ENCODE peak calls at places on chromosomes 6 and 20, in five cellular contexts. One of them, this sample, is unnamed.

GRCh38 chr6:142009647-142010046 is 123.1 kb upstream of the GJE1 start:
- DNase-seq in naive thymus-derived CD4-positive, alpha-beta T cell: no peak
- DNase-seq in A549: no peak
- DNase-seq in thoracic aorta: no peak
- DNase-seq in aorta: no peak
- DNase-seq in this sample: no peak

GRCh38 chr20:19918965-19919329 is 98.2 kb upstream of the NAA20 start:
- DNase-seq in naive thymus-derived CD4-positive, alpha-beta T cell: no peak
- DNase-seq in A549: no peak
- DNase-seq in thoracic aorta: no peak
- DNase-seq in aorta: no peak
- DNase-seq in this sample: no peak

GRCh38 chr6:11172501-11173337 is 59.7 kb downstream of the NEDD9 start:
- DNase-seq in naive thymus-derived CD4-positive, alpha-beta T cell: peak
- DNase-seq in A549: no peak
- DNase-seq in thoracic aorta: no peak
- DNase-seq in aorta: peak
- DNase-seq in this sample: no peak

GRCh38 chr6:150634641-150635292 is 35.1 kb downstream of the PLEKHG1 start:
- DNase-seq in naive thymus-derived CD4-positive, alpha-beta T cell: no peak
- DNase-seq in A549: no peak
- DNase-seq in thoracic aorta: no peak
- DNase-seq in aorta: no peak
- DNase-seq in this sample: no peak

GRCh38 chr6:155001482-155001881 is 6.4 kb downstream of the TIAM2 start:
- DNase-seq in naive thymus-derived CD4-positive, alpha-beta T cell: no peak
- DNase-seq in A549: no peak
- DNase-seq in thoracic aorta: no peak
- DNase-seq in aorta: no peak
- DNase-seq in this sample: no peak

GRCh38 chr6:125099211-125100017 is 54.2 kb upstream of the TPD52L1 start:
- DNase-seq in naive thymus-derived CD4-positive, alpha-beta T cell: peak
- DNase-seq in A549: peak
- DNase-seq in thoracic aorta: peak
- DNase-seq in aorta: peak
- DNase-seq in this sample: no peak

GRCh38 chr6:15498640-15499039 is 164.2 kb downstream of the DTNBP1 start:
- DNase-seq in naive thymus-derived CD4-positive, alpha-beta T cell: no peak
- DNase-seq in A549: no peak
- DNase-seq in thoracic aorta: no peak
- DNase-seq in aorta: no peak
- DNase-seq in this sample: peak

GRCh38 chr20:53828673-53829085 is 235.0 kb upstream of the ZNF217 start:
- DNase-seq in naive thymus-derived CD4-positive, alpha-beta T cell: no peak
- DNase-seq in A549: peak
- DNase-seq in thoracic aorta: no peak
- DNase-seq in aorta: no peak
- DNase-seq in this sample: no peak

GRCh38 chr6:34143196-34143883 is 2.5 kb downstream of the GRM4 start:
- DNase-seq in naive thymus-derived CD4-positive, alpha-beta T cell: no peak
- DNase-seq in A549: no peak
- DNase-seq in thoracic aorta: no peak
- DNase-seq in aorta: peak
- DNase-seq in this sample: no peak

GRCh38 chr6:145075425-145075824 is 659.9 kb downstream of the EPM2A start:
- DNase-seq in naive thymus-derived CD4-positive, alpha-beta T cell: no peak
- DNase-seq in A549: no peak
- DNase-seq in thoracic aorta: no peak
- DNase-seq in aorta: no peak
- DNase-seq in this sample: no peak

GRCh38 chr6:76633259-76633658 is 560.8 kb upstream of the IMPG1 start:
- DNase-seq in naive thymus-derived CD4-positive, alpha-beta T cell: no peak
- DNase-seq in A549: no peak
- DNase-seq in thoracic aorta: no peak
- DNase-seq in aorta: no peak
- DNase-seq in this sample: no peak

GRCh38 chr20:35318502-35319157 is 26.4 kb upstream of the FAM83C start:
- DNase-seq in naive thymus-derived CD4-positive, alpha-beta T cell: no peak
- DNase-seq in A549: peak
- DNase-seq in thoracic aorta: no peak
- DNase-seq in aorta: no peak
- DNase-seq in this sample: peak

GRCh38 chr6:168138436-168138835 is 59.4 kb upstream of the FRMD1 start:
- DNase-seq in naive thymus-derived CD4-positive, alpha-beta T cell: no peak
- DNase-seq in A549: no peak
- DNase-seq in thoracic aorta: no peak
- DNase-seq in aorta: peak
- DNase-seq in this sample: no peak

GRCh38 chr6:47653706-47654105 is 44.7 kb upstream of the ADGRF4 start:
- DNase-seq in naive thymus-derived CD4-positive, alpha-beta T cell: no peak
- DNase-seq in A549: no peak
- DNase-seq in thoracic aorta: no peak
- DNase-seq in aorta: no peak
- DNase-seq in this sample: no peak

GRCh38 chr20:32462900-32463641 is 104.9 kb downstream of the ASXL1 start:
- DNase-seq in naive thymus-derived CD4-positive, alpha-beta T cell: no peak
- DNase-seq in A549: no peak
- DNase-seq in thoracic aorta: no peak
- DNase-seq in aorta: no peak
- DNase-seq in this sample: no peak
- H3K27ac ChIP-seq in naive thymus-derived CD4-positive, alpha-beta T cell: no peak
- H3K27ac ChIP-seq in A549: peak
- H3K27ac ChIP-seq in thoracic aorta: no peak
- H3K27ac ChIP-seq in aorta: no peak
- H3K27ac ChIP-seq in this sample: no peak

DNA sequence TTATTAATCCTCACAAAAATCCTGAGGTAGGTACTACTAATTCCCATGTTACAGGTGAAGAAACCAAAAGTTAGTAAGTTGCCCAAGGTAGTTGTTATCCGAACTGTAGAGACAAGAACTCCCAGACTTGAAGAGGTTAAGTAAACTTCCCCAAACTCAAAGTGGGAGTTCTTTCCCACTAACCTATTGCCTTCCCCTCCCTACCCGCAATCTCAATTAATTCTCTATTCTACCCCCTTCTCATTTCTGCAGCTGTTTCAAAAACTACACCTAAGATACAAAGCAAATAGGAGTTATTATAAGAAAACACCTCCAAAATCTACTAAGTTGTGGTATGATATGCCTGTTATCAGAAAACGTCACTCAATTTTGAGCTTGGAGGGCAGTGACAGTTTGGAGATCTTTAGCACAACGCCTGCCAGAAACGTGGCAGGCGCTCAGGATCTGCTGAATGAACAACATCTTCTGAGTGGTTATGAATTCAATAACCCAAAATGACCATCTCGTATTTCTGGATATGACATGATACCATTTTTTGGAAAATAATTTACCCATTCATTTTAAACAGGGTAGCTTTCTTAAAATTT is 7.1 kb downstream of the CSNK2A1 start:
- DNase-seq in naive thymus-derived CD4-positive, alpha-beta T cell: no peak
- DNase-seq in A549: no peak
- DNase-seq in thoracic aorta: no peak
- DNase-seq in aorta: no peak
- DNase-seq in this sample: no peak
- H3K27ac ChIP-seq in naive thymus-derived CD4-positive, alpha-beta T cell: no peak
- H3K27ac ChIP-seq in A549: no peak
- H3K27ac ChIP-seq in thoracic aorta: no peak
- H3K27ac ChIP-seq in aorta: no peak
- H3K27ac ChIP-seq in this sample: peak

DNA sequence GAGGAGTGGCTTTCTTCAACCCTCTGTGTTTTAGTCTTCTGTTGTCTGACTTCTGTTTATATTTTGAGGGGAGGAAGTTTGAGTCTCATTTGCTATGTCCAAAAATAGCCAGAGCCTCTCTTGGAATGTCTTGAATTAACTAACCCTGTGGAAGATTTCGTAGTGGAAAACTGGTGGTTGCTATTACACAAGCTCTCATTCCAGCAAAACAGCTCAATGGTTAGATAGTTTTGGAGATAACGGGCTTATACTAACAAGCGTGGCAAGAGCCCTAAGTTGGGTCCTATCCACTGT is 1.6 kb downstream of the CCN2 start:
- DNase-seq in naive thymus-derived CD4-positive, alpha-beta T cell: no peak
- DNase-seq in A549: no peak
- DNase-seq in thoracic aorta: no peak
- DNase-seq in aorta: no peak
- DNase-seq in this sample: no peak
- H3K27ac ChIP-seq in naive thymus-derived CD4-positive, alpha-beta T cell: no peak
- H3K27ac ChIP-seq in A549: peak
- H3K27ac ChIP-seq in thoracic aorta: peak
- H3K27ac ChIP-seq in aorta: peak
- H3K27ac ChIP-seq in this sample: no peak

GRCh38 chr6:28182255-28182654 is 40.6 kb downstream of the ZKSCAN8 start:
- DNase-seq in naive thymus-derived CD4-positive, alpha-beta T cell: no peak
- DNase-seq in A549: no peak
- DNase-seq in thoracic aorta: no peak
- DNase-seq in aorta: no peak
- DNase-seq in this sample: no peak
- H3K27ac ChIP-seq in naive thymus-derived CD4-positive, alpha-beta T cell: no peak
- H3K27ac ChIP-seq in A549: no peak
- H3K27ac ChIP-seq in thoracic aorta: no peak
- H3K27ac ChIP-seq in aorta: no peak
- H3K27ac ChIP-seq in this sample: no peak

GRCh38 chr6:67748521-67748920 is 886.6 kb upstream of the ADGRB3 start:
- DNase-seq in naive thymus-derived CD4-positive, alpha-beta T cell: no peak
- DNase-seq in A549: no peak
- DNase-seq in thoracic aorta: no peak
- DNase-seq in aorta: no peak
- DNase-seq in this sample: no peak
- H3K27ac ChIP-seq in naive thymus-derived CD4-positive, alpha-beta T cell: no peak
- H3K27ac ChIP-seq in A549: no peak
- H3K27ac ChIP-seq in thoracic aorta: no peak
- H3K27ac ChIP-seq in aorta: no peak
- H3K27ac ChIP-seq in this sample: no peak

GRCh38 chr6:33061987-33062386 is 11.5 kb downstream of the HLA-DPA1 start:
- DNase-seq in naive thymus-derived CD4-positive, alpha-beta T cell: no peak
- DNase-seq in A549: no peak
- DNase-seq in thoracic aorta: no peak
- DNase-seq in aorta: no peak
- DNase-seq in this sample: no peak
- H3K27ac ChIP-seq in naive thymus-derived CD4-positive, alpha-beta T cell: no peak
- H3K27ac ChIP-seq in A549: no peak
- H3K27ac ChIP-seq in thoracic aorta: no peak
- H3K27ac ChIP-seq in aorta: no peak
- H3K27ac ChIP-seq in this sample: no peak

DNA sequence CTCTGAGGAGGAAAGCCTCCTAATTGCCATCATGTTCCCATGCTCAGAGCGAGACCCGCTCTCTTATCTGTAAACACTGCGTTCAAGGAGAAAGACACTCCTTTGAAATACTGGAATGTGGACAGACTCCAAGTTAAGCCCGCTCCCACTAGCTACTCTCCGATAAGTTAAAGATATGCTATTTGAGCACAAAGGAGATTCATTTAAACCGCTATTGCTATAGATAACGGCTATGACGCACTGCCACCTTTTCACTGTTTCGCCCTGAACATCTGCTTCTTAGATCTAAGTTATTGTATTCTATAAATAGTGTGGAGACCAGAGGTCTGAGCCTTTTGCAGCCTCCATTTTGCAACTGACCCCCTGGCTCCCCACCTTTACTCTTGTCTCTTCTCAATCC is 82.3 kb downstream of the GPX5 start:
- DNase-seq in naive thymus-derived CD4-positive, alpha-beta T cell: no peak
- DNase-seq in A549: no peak
- DNase-seq in thoracic aorta: no peak
- DNase-seq in aorta: no peak
- DNase-seq in this sample: no peak
- H3K27ac ChIP-seq in naive thymus-derived CD4-positive, alpha-beta T cell: no peak
- H3K27ac ChIP-seq in A549: no peak
- H3K27ac ChIP-seq in thoracic aorta: no peak
- H3K27ac ChIP-seq in aorta: no peak
- H3K27ac ChIP-seq in this sample: no peak

GRCh38 chr6:40889137-40889832 is 149.7 kb downstream of the UNC5CL start:
- DNase-seq in naive thymus-derived CD4-positive, alpha-beta T cell: no peak
- DNase-seq in A549: no peak
- DNase-seq in thoracic aorta: no peak
- DNase-seq in aorta: no peak
- DNase-seq in this sample: no peak

GRCh38 chr6:40888456-40888990 is 150.5 kb downstream of the UNC5CL start:
- DNase-seq in naive thymus-derived CD4-positive, alpha-beta T cell: no peak
- DNase-seq in A549: no peak
- DNase-seq in thoracic aorta: no peak
- DNase-seq in aorta: no peak
- DNase-seq in this sample: no peak

GRCh38 chr6:40887079-40887822 is 151.8 kb downstream of the UNC5CL start:
- DNase-seq in naive thymus-derived CD4-positive, alpha-beta T cell: no peak
- DNase-seq in A549: no peak
- DNase-seq in thoracic aorta: no peak
- DNase-seq in aorta: no peak
- DNase-seq in this sample: no peak

GRCh38 chr6:40885139-40885774 is 153.8 kb downstream of the UNC5CL start:
- DNase-seq in naive thymus-derived CD4-positive, alpha-beta T cell: no peak
- DNase-seq in A549: no peak
- DNase-seq in thoracic aorta: no peak
- DNase-seq in aorta: no peak
- DNase-seq in this sample: no peak

DNA sequence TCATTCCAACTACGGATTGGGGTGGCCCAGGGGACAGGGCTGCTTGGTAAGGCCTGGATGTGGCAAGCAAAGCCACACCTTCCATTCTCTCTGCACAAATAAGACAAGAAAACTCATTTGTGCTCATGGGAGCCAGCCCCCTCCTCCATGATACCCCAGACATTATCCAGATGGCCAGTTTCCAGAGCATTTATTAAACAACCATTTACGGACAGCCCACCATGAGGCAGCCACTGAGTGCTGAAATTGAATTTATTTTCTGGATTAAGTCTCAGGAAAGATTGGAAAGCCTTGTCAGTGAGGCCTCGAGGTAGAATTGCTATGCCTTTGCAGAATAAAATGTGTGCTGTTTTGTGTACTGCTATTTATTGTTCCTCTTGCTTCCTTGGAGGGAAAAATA is 151.1 kb downstream of the UNC5CL start:
- DNase-seq in naive thymus-derived CD4-positive, alpha-beta T cell: no peak
- DNase-seq in A549: no peak
- DNase-seq in thoracic aorta: no peak
- DNase-seq in aorta: no peak
- DNase-seq in this sample: no peak
- H3K27ac ChIP-seq in naive thymus-derived CD4-positive, alpha-beta T cell: no peak
- H3K27ac ChIP-seq in A549: no peak
- H3K27ac ChIP-seq in thoracic aorta: no peak
- H3K27ac ChIP-seq in aorta: no peak
- H3K27ac ChIP-seq in this sample: no peak